ENCODE peak calls at places on chromosomes 11 and 22, in seven cellular contexts. S is heart left ventricle, O is right atrium auricular region, W is A549, R is upper lobe of right lung, Y is aorta, N is lower lobe of right lung. T is an unnamed sample.

GRCh38 chr11:107648247-107648646 is 57.3 kb downstream of the ELMOD1 start:
- DNase-seq in R (no peak), W (no peak), S (no peak), N (no peak), Y (no peak), O (no peak), T (no peak)

GRCh38 chr22:33382427-33382826 is 324.2 kb upstream of the SYN3 start:
- DNase-seq in S (no peak), W (no peak), Y (no peak), R (no peak), O (no peak), N (no peak), T (no peak)

GRCh38 chr11:112797653-112798293 is 163.4 kb upstream of the NCAM1 start:
- DNase-seq in W (no peak), Y (no peak), O (no peak), S (no peak), R (no peak), N (no peak), T (peak)

GRCh38 chr11:78365381-78365792 is 52.2 kb downstream of the GAB2 start:
- DNase-seq in O (no peak), N (peak), W (no peak), Y (no peak), S (no peak), R (no peak), T (no peak)

GRCh38 chr11:119115484-119116234 is 5.7 kb upstream of the HINFP start:
- DNase-seq in N (peak), Y (no peak), O (peak), W (no peak), S (peak), R (peak), T (peak)

GRCh38 chr22:17412232-17412631 is 43.0 kb downstream of the CECR2 start:
- DNase-seq in N (peak), W (no peak), R (peak), O (no peak), Y (no peak), S (no peak), T (no peak)

GRCh38 chr11:119594639-119595249 is 134.3 kb downstream of the NECTIN1 start:
- DNase-seq in O (no peak), Y (no peak), W (no peak), N (no peak), R (no peak), S (no peak), T (no peak)

GRCh38 chr22:37904572-37905533 is 1.2 kb upstream of the MICALL1 start:
- DNase-seq in W (peak), S (no peak), O (peak), R (no peak), N (no peak), Y (peak), T (peak)

GRCh38 chr11:33779849-33780528 is 5.7 kb upstream of the FBXO3 start:
- DNase-seq in O (no peak), N (no peak), W (no peak), S (no peak), Y (no peak), R (no peak), T (no peak)

GRCh38 chr11:26297179-26297970 is 34.6 kb upstream of the ANO3 start:
- DNase-seq in R (no peak), W (peak), Y (no peak), O (no peak), S (no peak), N (no peak), T (no peak)

GRCh38 chr11:113014262-113014661 is 53.0 kb downstream of the NCAM1 start:
- DNase-seq in Y (no peak), O (no peak), S (peak), N (no peak), R (no peak), W (no peak), T (peak)

GRCh38 chr11:75347781-75348613 is 3.5 kb downstream of the ARRB1 start:
- DNase-seq in N (no peak), R (no peak), W (no peak), Y (no peak), S (peak), O (no peak), T (peak)

GRCh38 chr11:69654660-69655478 is 13.9 kb downstream of the CCND1 start:
- DNase-seq in N (no peak), R (peak), O (no peak), W (peak), Y (peak), S (peak), T (peak)

GRCh38 chr22:42885446-42885845 is 28.4 kb upstream of the ARFGAP3 start:
- DNase-seq in N (no peak), Y (no peak), R (no peak), W (no peak), O (no peak), S (no peak), T (peak)

GRCh38 chr11:132621976-132622375 is 910.3 kb downstream of the OPCML start:
- DNase-seq in W (no peak), Y (no peak), O (no peak), R (no peak), N (no peak), S (no peak), T (no peak)

GRCh38 chr22:28222976-28223375 is 303.9 kb upstream of the PITPNB start:
- DNase-seq in O (no peak), R (no peak), Y (no peak), W (no peak), S (no peak), N (no peak), T (no peak)

GRCh38 chr22:20061481-20061861 is 18.6 kb upstream of the DGCR8 start:
- DNase-seq in S (no peak), Y (no peak), R (no peak), N (no peak), W (no peak), O (no peak), T (peak)

GRCh38 chr11:6610591-6610990 is 1.4 kb downstream of the TAF10 start:
- DNase-seq in O (no peak), W (no peak), S (no peak), N (peak), Y (no peak), R (no peak), T (no peak)

GRCh38 chr11:108871152-108871551 is 206.3 kb downstream of the DDX10 start:
- DNase-seq in Y (peak), W (no peak), R (no peak), O (no peak), N (no peak), S (peak), T (peak)

GRCh38 chr11:87339416-87339815 is 301.7 kb downstream of the TMEM135 start:
- DNase-seq in O (no peak), W (no peak), S (no peak), Y (no peak), R (no peak), N (no peak), T (no peak)

DNA sequence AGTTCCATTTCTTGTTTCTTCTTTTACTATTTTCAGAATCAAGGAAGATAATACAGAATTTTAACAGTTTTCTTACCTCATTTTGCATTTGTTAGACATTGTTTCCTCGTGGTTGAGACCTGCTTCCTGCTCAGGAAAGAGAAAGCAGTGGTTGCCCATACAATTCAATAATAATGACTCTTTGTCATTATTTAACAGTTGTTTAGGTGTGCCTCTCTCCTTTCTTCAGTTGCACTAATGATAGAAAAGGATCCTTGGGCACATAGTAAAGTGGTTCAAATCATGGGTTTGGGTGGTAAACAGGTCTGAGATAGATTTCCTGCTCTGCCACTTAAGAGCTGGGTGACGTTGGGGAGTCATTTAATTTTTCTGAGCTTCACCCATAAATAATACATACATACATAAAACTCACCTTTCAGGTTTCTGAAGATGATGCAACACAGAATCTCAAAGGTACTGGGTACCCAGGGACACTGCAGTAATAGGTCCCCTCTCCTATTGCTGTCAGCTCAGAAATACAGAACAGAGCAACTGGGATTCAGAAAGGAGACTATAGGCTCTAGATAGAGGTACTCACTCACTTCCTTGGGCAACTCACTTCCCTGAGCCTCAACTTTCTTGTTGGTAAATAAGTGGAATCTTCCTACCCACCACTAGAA is 34.8 kb downstream of the CD44 start:
- DNase-seq in W (no peak), O (no peak), N (no peak), R (no peak), S (no peak), Y (no peak), T (no peak)
- H3K27ac ChIP-seq in W (peak), O (peak), N (peak), R (peak), S (peak), Y (peak), T (no peak)

GRCh38 chr22:36423461-36424404 is 36.0 kb upstream of the MYH9 start:
- DNase-seq in S (no peak), R (no peak), Y (no peak), O (no peak), N (no peak), W (no peak), T (no peak)

GRCh38 chr22:36419177-36419911 is 31.6 kb upstream of the MYH9 start:
- DNase-seq in N (no peak), O (peak), R (no peak), W (no peak), Y (no peak), S (peak), T (peak)

GRCh38 chr22:36424901-36425579 is 37.3 kb upstream of the MYH9 start:
- DNase-seq in N (no peak), W (no peak), R (no peak), Y (no peak), O (no peak), S (no peak), T (no peak)

GRCh38 chr22:36419912-36420882 is 32.4 kb upstream of the MYH9 start:
- DNase-seq in S (peak), Y (no peak), R (no peak), O (no peak), N (no peak), W (no peak), T (peak)

GRCh38 chr22:36422287-36423014 is 34.7 kb upstream of the MYH9 start:
- DNase-seq in O (no peak), R (no peak), W (no peak), S (no peak), Y (no peak), N (no peak), T (no peak)
- H3K4me3 ChIP-seq in O (no peak), R (no peak), W (no peak), S (no peak), Y (no peak), N (no peak), T (no peak)

DNA sequence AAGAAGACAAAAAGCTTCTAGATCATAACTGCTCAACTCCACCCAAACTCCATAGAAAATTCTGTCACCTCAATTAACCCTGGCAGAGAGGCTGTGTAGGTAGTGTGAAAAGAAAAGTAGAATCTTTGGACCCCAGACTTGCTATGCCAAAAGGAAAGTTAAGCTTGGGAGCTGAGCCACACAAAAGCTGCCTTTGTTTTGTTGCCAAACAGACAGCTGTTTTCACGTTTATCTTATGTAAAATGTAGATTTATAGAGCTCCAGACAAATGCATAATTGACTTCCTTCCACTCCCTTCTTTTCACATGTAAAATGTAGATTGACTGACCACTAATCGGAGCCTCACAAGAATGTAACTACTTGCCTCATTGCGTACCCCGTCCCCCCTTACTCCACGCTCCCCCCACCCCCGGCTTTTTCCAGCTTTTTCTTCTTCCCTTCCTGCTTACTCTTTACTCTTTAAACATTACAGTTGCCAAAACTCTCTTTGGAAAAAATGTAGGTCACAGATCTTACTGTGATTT is 2302.2 kb upstream of the RAG2 start:
- DNase-seq in S (no peak), O (no peak), W (no peak), R (no peak), N (no peak), Y (no peak), T (no peak)
- H3K27ac ChIP-seq in S (no peak), O (no peak), W (no peak), R (no peak), N (no peak), Y (no peak), T (no peak)

DNA sequence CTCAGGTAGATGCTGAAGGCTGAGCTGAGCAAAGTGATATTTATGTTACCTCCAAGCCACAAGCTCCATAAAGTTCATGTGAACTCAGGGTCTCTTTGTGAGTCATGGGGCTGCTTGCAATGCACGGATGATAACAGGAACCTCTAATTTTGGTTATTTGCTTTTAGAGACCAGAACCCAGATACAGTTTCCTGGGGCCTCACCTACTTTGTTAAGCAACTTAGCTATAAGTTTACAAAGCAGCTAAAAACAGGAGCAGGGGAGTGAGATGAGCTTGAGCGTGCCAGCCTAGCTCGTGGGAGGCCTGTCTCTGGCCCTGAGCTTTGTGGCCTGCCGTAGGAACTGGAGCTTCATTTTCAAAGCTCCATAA is 29.2 kb downstream of the SREBF2 start:
- DNase-seq in W (no peak), N (no peak), O (no peak), R (no peak), S (no peak), Y (no peak), T (no peak)
- H3K4me3 ChIP-seq in W (no peak), N (no peak), O (no peak), R (no peak), S (no peak), Y (no peak), T (no peak)

GRCh38 chr11:47152953-47153950 is 23.4 kb downstream of the ARFGAP2 start:
- DNase-seq in R (peak), S (peak), Y (peak), W (peak), O (peak), N (peak), T (peak)
- H3K27ac ChIP-seq in R (no peak), S (peak), Y (no peak), W (no peak), O (no peak), N (peak), T (no peak)

GRCh38 chr22:27159716-27160295 is 502.4 kb downstream of the MIAT start:
- DNase-seq in R (no peak), O (no peak), S (no peak), Y (no peak), N (no peak), W (no peak), T (no peak)
- H3K4me3 ChIP-seq in R (no peak), O (no peak), S (no peak), Y (no peak), N (no peak), W (no peak), T (no peak)

GRCh38 chr22:50468626-50469025 is 6.2 kb downstream of the SBF1 start:
- DNase-seq in W (no peak), N (no peak), Y (no peak), O (no peak), S (no peak), R (no peak), T (no peak)

GRCh38 chr22:50471962-50472361 is 2.9 kb downstream of the SBF1 start:
- DNase-seq in R (no peak), N (no peak), S (no peak), W (no peak), O (no peak), Y (no peak), T (no peak)

GRCh38 chr22:50471197-50471847 is 3.5 kb downstream of the SBF1 start:
- DNase-seq in N (no peak), S (no peak), R (no peak), Y (no peak), O (no peak), W (no peak), T (no peak)

GRCh38 chr22:50469377-50470305 is 5.2 kb downstream of the SBF1 start:
- DNase-seq in R (peak), Y (no peak), O (no peak), W (no peak), N (peak), S (no peak), T (peak)

GRCh38 chr22:50470491-50470890 is 4.3 kb downstream of the SBF1 start:
- DNase-seq in S (no peak), Y (no peak), R (no peak), W (no peak), O (no peak), N (no peak), T (no peak)
- H3K27ac ChIP-seq in S (no peak), Y (no peak), R (peak), W (no peak), O (no peak), N (peak), T (no peak)

DNA sequence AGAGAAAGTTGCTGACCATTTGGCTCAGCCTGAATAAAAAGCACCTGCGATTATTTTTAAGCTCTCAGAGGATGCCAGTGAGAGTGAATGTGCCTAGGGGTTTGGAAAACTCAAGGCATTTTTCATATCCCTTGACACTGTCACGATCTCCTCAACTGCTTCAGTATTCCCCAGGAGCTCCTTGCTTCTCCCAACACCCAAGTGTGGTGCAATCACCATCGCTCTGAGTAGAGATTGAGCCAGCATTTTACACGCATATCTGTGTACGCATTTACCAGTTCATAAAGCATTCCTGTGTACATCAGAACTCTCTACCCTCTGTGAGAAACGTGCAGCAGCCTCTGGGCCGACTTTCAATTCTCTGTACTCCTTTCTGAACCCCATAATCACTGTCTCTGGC is 1.3 kb downstream of the SRRD start:
- DNase-seq in W (no peak), S (no peak), N (no peak), Y (no peak), O (no peak), R (no peak), T (no peak)
- H3K4me3 ChIP-seq in W (peak), S (no peak), N (peak), Y (no peak), O (no peak), R (no peak), T (no peak)

DNA sequence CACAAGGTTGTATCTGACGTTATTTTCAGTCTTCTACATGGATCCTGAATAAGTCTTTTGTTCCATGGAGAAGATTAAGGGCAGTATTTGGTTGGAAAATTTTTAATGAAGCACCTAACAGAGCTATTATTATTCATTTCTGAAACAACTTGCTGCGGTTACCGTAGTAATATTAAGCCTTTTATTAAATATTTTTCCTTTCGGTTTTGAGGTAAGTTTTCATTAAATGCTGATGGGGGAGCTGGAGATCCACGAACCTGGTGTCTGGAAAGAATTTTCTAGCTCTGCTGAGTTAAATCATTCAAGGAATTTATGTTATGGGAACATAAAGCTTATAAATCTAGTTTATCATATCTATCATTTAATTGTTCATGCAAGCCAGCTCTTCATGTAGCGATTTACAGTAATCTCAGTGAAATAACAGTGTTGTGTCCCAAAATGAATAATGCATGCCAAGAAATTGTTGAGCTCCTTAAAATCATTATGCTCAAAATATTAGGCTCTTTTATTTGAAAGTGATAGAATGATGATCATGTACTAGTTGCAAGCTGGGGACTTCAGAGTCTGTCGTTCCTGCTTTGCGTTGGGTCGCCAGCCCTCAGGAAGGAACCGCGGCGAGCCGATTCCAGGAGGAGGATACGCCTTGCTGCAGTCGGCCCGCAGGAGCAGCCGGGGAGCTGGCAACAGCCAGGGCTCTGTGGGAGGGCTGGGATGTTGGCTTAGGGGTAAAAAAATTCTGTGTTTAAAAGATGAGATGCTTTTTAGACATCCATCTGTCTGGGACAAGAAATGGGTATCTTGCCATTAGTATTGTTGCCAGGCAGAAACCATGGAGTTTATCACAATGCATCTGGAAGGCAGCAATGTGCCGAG is 83.1 kb downstream of the TBC1D22A start:
- DNase-seq in S (no peak), O (no peak), Y (no peak), N (no peak), R (no peak), W (no peak), T (no peak)
- H3K27ac ChIP-seq in S (peak), O (no peak), Y (no peak), N (no peak), R (no peak), W (no peak), T (no peak)

T was measured in right cardiac atrium.